ENCODE peak calls at places on chromosome 9, in seven cellular contexts. One of them, this sample, is unnamed.

GRCh38 chr9:133638076-133638475 is 1.9 kb downstream of the DBH start:
- DNase-seq in naive thymus-derived CD4-positive, alpha-beta T cell: no peak
- DNase-seq in kidney: peak; percentile 18
- DNase-seq in A549: no peak
- DNase-seq in mesenchymal stem cell: no peak
- DNase-seq in HCT116: no peak
- DNase-seq in upper lobe of right lung: no peak
- DNase-seq in this sample: peak; percentile 52

GRCh38 chr9:108687360-108687981 is 168.3 kb downstream of the ACTL7B start:
- DNase-seq in naive thymus-derived CD4-positive, alpha-beta T cell: no peak
- DNase-seq in kidney: no peak
- DNase-seq in A549: no peak
- DNase-seq in mesenchymal stem cell: peak; percentile 71
- DNase-seq in HCT116: no peak
- DNase-seq in upper lobe of right lung: no peak
- DNase-seq in this sample: no peak

GRCh38 chr9:26946753-26947727 is at the start of gene PLAA:
- DNase-seq in naive thymus-derived CD4-positive, alpha-beta T cell: peak; percentile 92
- DNase-seq in kidney: peak; percentile 96
- DNase-seq in A549: peak; percentile 94
- DNase-seq in mesenchymal stem cell: peak; percentile 95
- DNase-seq in HCT116: peak; percentile 85
- DNase-seq in upper lobe of right lung: peak; percentile 95
- DNase-seq in this sample: peak; percentile 82

GRCh38 chr9:70921126-70921525 is 200.3 kb downstream of the TRPM3 start:
- DNase-seq in naive thymus-derived CD4-positive, alpha-beta T cell: no peak
- DNase-seq in kidney: no peak
- DNase-seq in A549: no peak
- DNase-seq in mesenchymal stem cell: peak; percentile 3
- DNase-seq in HCT116: no peak
- DNase-seq in upper lobe of right lung: no peak
- DNase-seq in this sample: no peak

GRCh38 chr9:33620738-33621439 is 96.8 kb downstream of the ANKRD18B start:
- DNase-seq in naive thymus-derived CD4-positive, alpha-beta T cell: no peak
- DNase-seq in kidney: no peak
- DNase-seq in A549: peak; percentile 23
- DNase-seq in mesenchymal stem cell: peak; percentile 81
- DNase-seq in HCT116: no peak
- DNase-seq in upper lobe of right lung: no peak
- DNase-seq in this sample: peak; percentile 25

GRCh38 chr9:76652894-76653293 is 111.3 kb upstream of the PCA3 start:
- DNase-seq in naive thymus-derived CD4-positive, alpha-beta T cell: no peak
- DNase-seq in kidney: no peak
- DNase-seq in A549: no peak
- DNase-seq in mesenchymal stem cell: no peak
- DNase-seq in HCT116: no peak
- DNase-seq in upper lobe of right lung: no peak
- DNase-seq in this sample: no peak

GRCh38 chr9:96242829-96243228 is 59.1 kb downstream of the HSD17B3 start:
- DNase-seq in naive thymus-derived CD4-positive, alpha-beta T cell: no peak
- DNase-seq in kidney: no peak
- DNase-seq in A549: no peak
- DNase-seq in mesenchymal stem cell: no peak
- DNase-seq in HCT116: no peak
- DNase-seq in upper lobe of right lung: no peak
- DNase-seq in this sample: peak; percentile 21

GRCh38 chr9:99827244-99827643 is 5.6 kb downstream of the NR4A3 start:
- DNase-seq in naive thymus-derived CD4-positive, alpha-beta T cell: no peak
- DNase-seq in kidney: no peak
- DNase-seq in A549: no peak
- DNase-seq in mesenchymal stem cell: peak; percentile 6
- DNase-seq in HCT116: no peak
- DNase-seq in upper lobe of right lung: no peak
- DNase-seq in this sample: no peak

GRCh38 chr9:79240774-79241173 is 331.0 kb upstream of the TLE4 start:
- DNase-seq in naive thymus-derived CD4-positive, alpha-beta T cell: no peak
- DNase-seq in kidney: no peak
- DNase-seq in A549: no peak
- DNase-seq in mesenchymal stem cell: no peak
- DNase-seq in HCT116: no peak
- DNase-seq in upper lobe of right lung: no peak
- DNase-seq in this sample: no peak

GRCh38 chr9:38032266-38032830 is 36.7 kb downstream of the SHB start:
- DNase-seq in naive thymus-derived CD4-positive, alpha-beta T cell: no peak
- DNase-seq in kidney: peak; percentile 89
- DNase-seq in A549: no peak
- DNase-seq in mesenchymal stem cell: no peak
- DNase-seq in HCT116: no peak
- DNase-seq in upper lobe of right lung: peak; percentile 84
- DNase-seq in this sample: no peak

GRCh38 chr9:128651798-128652197 is 4.8 kb downstream of the DYNC2I2 start:
- DNase-seq in naive thymus-derived CD4-positive, alpha-beta T cell: no peak
- DNase-seq in kidney: no peak
- DNase-seq in A549: no peak
- DNase-seq in mesenchymal stem cell: no peak
- DNase-seq in HCT116: no peak
- DNase-seq in upper lobe of right lung: no peak
- DNase-seq in this sample: no peak

GRCh38 chr9:73155389-73155788 is 3.7 kb downstream of the ANXA1 start:
- DNase-seq in naive thymus-derived CD4-positive, alpha-beta T cell: peak; percentile 45
- DNase-seq in kidney: no peak
- DNase-seq in A549: no peak
- DNase-seq in mesenchymal stem cell: no peak
- DNase-seq in HCT116: no peak
- DNase-seq in upper lobe of right lung: no peak
- DNase-seq in this sample: peak; percentile 60

GRCh38 chr9:136017813-136018190 is 56.6 kb upstream of the UBAC1 start:
- DNase-seq in naive thymus-derived CD4-positive, alpha-beta T cell: no peak
- DNase-seq in kidney: peak; percentile 74
- DNase-seq in A549: no peak
- DNase-seq in mesenchymal stem cell: no peak
- DNase-seq in HCT116: no peak
- DNase-seq in upper lobe of right lung: no peak
- DNase-seq in this sample: no peak

GRCh38 chr9:76729980-76730737 is 34.1 kb upstream of the PCA3 start:
- DNase-seq in naive thymus-derived CD4-positive, alpha-beta T cell: no peak
- DNase-seq in kidney: no peak
- DNase-seq in A549: no peak
- DNase-seq in mesenchymal stem cell: no peak
- DNase-seq in HCT116: no peak
- DNase-seq in upper lobe of right lung: no peak
- DNase-seq in this sample: no peak

GRCh38 chr9:22622823-22623222 is 176.2 kb downstream of the DMRTA1 start:
- DNase-seq in naive thymus-derived CD4-positive, alpha-beta T cell: no peak
- DNase-seq in kidney: no peak
- DNase-seq in A549: no peak
- DNase-seq in mesenchymal stem cell: no peak
- DNase-seq in HCT116: no peak
- DNase-seq in upper lobe of right lung: no peak
- DNase-seq in this sample: no peak

GRCh38 chr9:137613259-137613658 is 5.5 kb upstream of the EHMT1 start:
- DNase-seq in naive thymus-derived CD4-positive, alpha-beta T cell: no peak
- DNase-seq in kidney: peak; percentile 78
- DNase-seq in A549: no peak
- DNase-seq in mesenchymal stem cell: no peak
- DNase-seq in HCT116: no peak
- DNase-seq in upper lobe of right lung: no peak
- DNase-seq in this sample: no peak

GRCh38 chr9:90956026-90956810 is 154.6 kb downstream of the SYK start:
- DNase-seq in naive thymus-derived CD4-positive, alpha-beta T cell: no peak
- DNase-seq in kidney: no peak
- DNase-seq in A549: no peak
- DNase-seq in mesenchymal stem cell: peak; percentile 78
- DNase-seq in HCT116: no peak
- DNase-seq in upper lobe of right lung: no peak
- DNase-seq in this sample: no peak

GRCh38 chr9:1051286-1052118 is 1.3 kb downstream of the DMRT2 start:
- DNase-seq in naive thymus-derived CD4-positive, alpha-beta T cell: no peak
- DNase-seq in kidney: peak; percentile 76
- DNase-seq in A549: peak; percentile 65
- DNase-seq in mesenchymal stem cell: no peak
- DNase-seq in HCT116: no peak
- DNase-seq in upper lobe of right lung: peak; percentile 76
- DNase-seq in this sample: no peak

GRCh38 chr9:113707953-113708695 is 168.0 kb upstream of the ZNF618 start:
- DNase-seq in naive thymus-derived CD4-positive, alpha-beta T cell: no peak
- DNase-seq in kidney: no peak
- DNase-seq in A549: no peak
- DNase-seq in mesenchymal stem cell: no peak
- DNase-seq in HCT116: no peak
- DNase-seq in upper lobe of right lung: no peak
- DNase-seq in this sample: no peak

GRCh38 chr9:74775401-74775800 is 112.3 kb downstream of the TRPM6 start:
- DNase-seq in naive thymus-derived CD4-positive, alpha-beta T cell: no peak
- DNase-seq in kidney: no peak
- DNase-seq in A549: no peak
- DNase-seq in mesenchymal stem cell: no peak
- DNase-seq in HCT116: no peak
- DNase-seq in upper lobe of right lung: no peak
- DNase-seq in this sample: no peak

GRCh38 chr9:40907657-40908624 is 220.5 kb downstream of the FOXD4L6 start:
- DNase-seq in naive thymus-derived CD4-positive, alpha-beta T cell: no peak
- DNase-seq in kidney: no peak
- DNase-seq in A549: no peak
- DNase-seq in mesenchymal stem cell: no peak
- DNase-seq in HCT116: no peak
- DNase-seq in upper lobe of right lung: no peak
- DNase-seq in this sample: no peak

GRCh38 chr9:79660615-79661014 is 88.8 kb downstream of the TLE4 start:
- DNase-seq in naive thymus-derived CD4-positive, alpha-beta T cell: no peak
- DNase-seq in kidney: no peak
- DNase-seq in A549: no peak
- DNase-seq in mesenchymal stem cell: no peak
- DNase-seq in HCT116: no peak
- DNase-seq in upper lobe of right lung: no peak
- DNase-seq in this sample: no peak

GRCh38 chr9:113139225-113139829 is 11.5 kb upstream of the SLC31A2 start:
- DNase-seq in naive thymus-derived CD4-positive, alpha-beta T cell: no peak
- DNase-seq in kidney: no peak
- DNase-seq in A549: no peak
- DNase-seq in mesenchymal stem cell: no peak
- DNase-seq in HCT116: no peak
- DNase-seq in upper lobe of right lung: no peak
- DNase-seq in this sample: no peak

GRCh38 chr9:99505915-99506314 is 283.8 kb downstream of the SEC61B start:
- DNase-seq in naive thymus-derived CD4-positive, alpha-beta T cell: no peak
- DNase-seq in kidney: no peak
- DNase-seq in A549: no peak
- DNase-seq in mesenchymal stem cell: no peak
- DNase-seq in HCT116: no peak
- DNase-seq in upper lobe of right lung: no peak
- DNase-seq in this sample: no peak

GRCh38 chr9:97866300-97866699 is 13.3 kb downstream of the FOXE1 start:
- DNase-seq in naive thymus-derived CD4-positive, alpha-beta T cell: no peak
- DNase-seq in kidney: no peak
- DNase-seq in A549: no peak
- DNase-seq in mesenchymal stem cell: no peak
- DNase-seq in HCT116: no peak
- DNase-seq in upper lobe of right lung: no peak
- DNase-seq in this sample: no peak

GRCh38 chr9:119453980-119454379 is 84.7 kb upstream of the BRINP1 start:
- DNase-seq in naive thymus-derived CD4-positive, alpha-beta T cell: no peak
- DNase-seq in kidney: no peak
- DNase-seq in A549: no peak
- DNase-seq in mesenchymal stem cell: no peak
- DNase-seq in HCT116: no peak
- DNase-seq in upper lobe of right lung: no peak
- DNase-seq in this sample: no peak

GRCh38 chr9:22342489-22343217 is 104.0 kb upstream of the DMRTA1 start:
- DNase-seq in naive thymus-derived CD4-positive, alpha-beta T cell: no peak
- DNase-seq in kidney: no peak
- DNase-seq in A549: peak; percentile 48
- DNase-seq in mesenchymal stem cell: peak; percentile 45
- DNase-seq in HCT116: no peak
- DNase-seq in upper lobe of right lung: no peak
- DNase-seq in this sample: no peak

DNA sequence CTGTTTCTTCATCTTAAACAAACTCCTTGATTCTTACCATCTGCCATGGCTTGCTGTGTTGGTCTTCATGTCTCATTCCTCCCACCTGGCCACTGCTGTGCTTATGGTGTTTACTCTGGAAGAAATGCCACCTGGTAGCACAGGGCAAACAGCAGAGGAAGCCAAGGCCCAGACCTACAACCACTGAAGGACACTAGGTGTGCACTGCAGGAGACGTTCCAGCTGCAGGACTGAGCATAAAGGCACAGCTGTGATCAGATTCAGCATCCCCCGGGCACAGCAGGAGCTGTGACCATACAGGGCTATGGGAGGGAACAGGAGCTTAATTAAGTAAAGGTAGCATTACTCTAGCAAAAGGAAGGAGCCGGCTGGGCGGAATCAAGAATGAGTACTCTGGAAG is 12.6 kb upstream of the GNAQ start:
- DNase-seq in naive thymus-derived CD4-positive, alpha-beta T cell: no peak
- DNase-seq in kidney: no peak
- DNase-seq in A549: no peak
- DNase-seq in mesenchymal stem cell: no peak
- DNase-seq in HCT116: no peak
- DNase-seq in upper lobe of right lung: no peak
- DNase-seq in this sample: no peak
- H3K27ac ChIP-seq in naive thymus-derived CD4-positive, alpha-beta T cell: no peak overlapping the region
- H3K27ac ChIP-seq in kidney: no peak overlapping the region
- H3K27ac ChIP-seq in A549: no peak overlapping the region
- H3K27ac ChIP-seq in mesenchymal stem cell: no peak overlapping the region
- H3K27ac ChIP-seq in HCT116: no peak overlapping the region
- H3K27ac ChIP-seq in upper lobe of right lung: no peak overlapping the region
- H3K27ac ChIP-seq in this sample: no peak overlapping the region

GRCh38 chr9:93916358-93916757 is 38.8 kb downstream of the BARX1 start:
- DNase-seq in naive thymus-derived CD4-positive, alpha-beta T cell: no peak
- DNase-seq in kidney: no peak
- DNase-seq in A549: no peak
- DNase-seq in mesenchymal stem cell: no peak
- DNase-seq in HCT116: no peak
- DNase-seq in upper lobe of right lung: no peak
- DNase-seq in this sample: no peak
- H3K4me1 ChIP-seq in naive thymus-derived CD4-positive, alpha-beta T cell: no peaks in the 10 kb centered on the region
- H3K4me1 ChIP-seq in kidney: peaks cover 2% of the 10 kb centered on the region
- H3K4me1 ChIP-seq in A549: no peaks in the 10 kb centered on the region
- H3K4me1 ChIP-seq in mesenchymal stem cell: no peaks in the 10 kb centered on the region
- H3K4me1 ChIP-seq in HCT116: peaks cover 4% of the 10 kb centered on the region
- H3K4me1 ChIP-seq in upper lobe of right lung: no peaks in the 10 kb centered on the region
- H3K4me1 ChIP-seq in this sample: no peaks in the 10 kb centered on the region

DNA sequence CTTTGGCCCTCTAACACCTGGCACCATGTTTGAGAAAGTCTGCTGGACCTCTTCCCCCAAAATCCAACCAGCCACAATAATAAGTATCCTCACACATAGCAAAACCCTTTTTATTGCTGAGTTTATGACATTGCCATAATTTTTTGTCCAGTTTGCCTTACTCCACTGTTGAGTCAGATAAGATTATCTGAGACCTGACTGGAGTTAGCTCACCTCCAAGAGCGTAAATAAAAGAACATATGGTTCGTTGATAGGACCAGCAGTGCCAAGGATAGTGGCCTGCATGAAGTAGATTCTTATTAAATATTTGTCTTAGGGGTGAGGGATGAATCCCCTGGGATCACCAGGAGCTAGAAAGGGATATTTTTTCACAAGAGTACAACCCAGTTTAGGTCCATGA is 510.6 kb upstream of the MPDZ start:
- DNase-seq in naive thymus-derived CD4-positive, alpha-beta T cell: no peak
- DNase-seq in kidney: no peak
- DNase-seq in A549: no peak
- DNase-seq in mesenchymal stem cell: no peak
- DNase-seq in HCT116: no peak
- DNase-seq in upper lobe of right lung: no peak
- DNase-seq in this sample: no peak
- H3K27ac ChIP-seq in naive thymus-derived CD4-positive, alpha-beta T cell: no peak overlapping the region
- H3K27ac ChIP-seq in kidney: no peak overlapping the region
- H3K27ac ChIP-seq in A549: no peak overlapping the region
- H3K27ac ChIP-seq in mesenchymal stem cell: no peak overlapping the region
- H3K27ac ChIP-seq in HCT116: no peak overlapping the region
- H3K27ac ChIP-seq in upper lobe of right lung: no peak overlapping the region
- H3K27ac ChIP-seq in this sample: no peak overlapping the region

GRCh38 chr9:127088724-127089615 is 33.5 kb downstream of the ANGPTL2 start:
- DNase-seq in naive thymus-derived CD4-positive, alpha-beta T cell: no peak
- DNase-seq in kidney: no peak
- DNase-seq in A549: no peak
- DNase-seq in mesenchymal stem cell: no peak
- DNase-seq in HCT116: no peak
- DNase-seq in upper lobe of right lung: no peak
- DNase-seq in this sample: no peak
- H3K4me1 ChIP-seq in naive thymus-derived CD4-positive, alpha-beta T cell: peaks cover 10% of the 10 kb centered on the region
- H3K4me1 ChIP-seq in kidney: no peaks in the 10 kb centered on the region
- H3K4me1 ChIP-seq in A549: no peaks in the 10 kb centered on the region
- H3K4me1 ChIP-seq in mesenchymal stem cell: peaks cover 6% of the 10 kb centered on the region
- H3K4me1 ChIP-seq in HCT116: no peaks in the 10 kb centered on the region
- H3K4me1 ChIP-seq in upper lobe of right lung: no peaks in the 10 kb centered on the region
- H3K4me1 ChIP-seq in this sample: no peaks in the 10 kb centered on the region

This sample was measured in A673.